ENCODE peak calls at places on chromosome 16, in seven cellular contexts. T is lung; Y is kidney; S is BE2C; W is fibroblast of lung; B is thoracic aorta; D is CD8-positive, alpha-beta memory T cell. M is an unnamed sample. For H3K36me3 and H3K9me3, the result is how much of the 10 kb centered on the place peaks cover.

GRCh38 chr16:70805380-70805779 is 4.4 kb upstream of the VAC14 start:
- DNase-seq in T (no peak), W (no peak), D (no peak), S (no peak), B (no peak), Y (no peak), M (no peak)

GRCh38 chr16:66489385-66489784 is 60.5 kb downstream of the TK2 start:
- DNase-seq in B (no peak), Y (no peak), W (no peak), D (no peak), T (no peak), S (no peak), M (no peak)

GRCh38 chr16:66386629-66387622 is 20.4 kb downstream of the CDH5 start:
- DNase-seq in B (no peak), S (peak), D (no peak), T (no peak), Y (no peak), W (no peak), M (no peak)

GRCh38 chr16:79272141-79272577 is 328.4 kb downstream of the MAF start:
- DNase-seq in T (no peak), W (no peak), Y (no peak), S (no peak), B (no peak), D (peak), M (no peak)

GRCh38 chr16:82639666-82640336 is 13.0 kb downstream of the CDH13 start:
- DNase-seq in T (peak), D (peak), Y (no peak), W (peak), S (peak), B (no peak), M (peak)

GRCh38 chr16:2468142-2468724 is 2.9 kb upstream of the NTN3 start:
- DNase-seq in T (no peak), D (no peak), S (peak), Y (peak), B (no peak), W (no peak), M (peak)

GRCh38 chr16:14003119-14003570 is 68.0 kb upstream of the MRTFB start:
- DNase-seq in W (peak), B (peak), S (peak), T (peak), D (no peak), Y (peak), M (peak)

GRCh38 chr16:674968-675883 is at the start of gene RHBDL1:
- DNase-seq in S (peak), Y (no peak), T (no peak), B (no peak), D (no peak), W (peak), M (no peak)

GRCh38 chr16:67040906-67041305 is 12.0 kb downstream of the CBFB start:
- DNase-seq in Y (no peak), S (no peak), D (no peak), B (no peak), T (no peak), W (peak), M (peak)

GRCh38 chr16:85422374-85423185 is 190.5 kb upstream of the GSE1 start:
- DNase-seq in B (no peak), S (peak), W (no peak), T (peak), D (no peak), Y (peak), M (no peak)

GRCh38 chr16:72189865-72190371 is 18.0 kb upstream of the PMFBP1 start:
- DNase-seq in Y (no peak), S (peak), D (no peak), B (no peak), W (peak), T (no peak), M (peak)

GRCh38 chr16:56911771-56912541 is 20.0 kb upstream of the HERPUD1 start:
- DNase-seq in W (no peak), D (no peak), B (no peak), S (no peak), T (peak), Y (no peak), M (peak)

GRCh38 chr16:4179020-4179419 is 62.8 kb upstream of the ADCY9 start:
- DNase-seq in S (no peak), B (no peak), D (no peak), T (peak), W (peak), Y (no peak), M (peak)

GRCh38 chr16:87457724-87458423 is 35.0 kb downstream of the ZCCHC14 start:
- DNase-seq in Y (no peak), B (no peak), T (no peak), S (no peak), D (no peak), W (peak), M (peak)

GRCh38 chr16:49921791-49922456 is 66.0 kb upstream of the ZNF423 start:
- DNase-seq in T (peak), S (peak), Y (no peak), B (no peak), W (peak), D (no peak), M (peak)

GRCh38 chr16:27429981-27430441 is 28.0 kb downstream of the IL21R start:
- DNase-seq in D (no peak), T (peak), S (no peak), Y (peak), B (no peak), W (no peak), M (no peak)

GRCh38 chr16:24507959-24508358 is 31.4 kb upstream of the RBBP6 start:
- DNase-seq in W (no peak), S (no peak), Y (no peak), T (no peak), D (no peak), B (no peak), M (no peak)

GRCh38 chr16:49779979-49780378 is 75.9 kb downstream of the ZNF423 start:
- DNase-seq in B (no peak), D (no peak), S (no peak), T (no peak), Y (no peak), W (no peak), M (no peak)

GRCh38 chr16:30633526-30633925 is 17.2 kb upstream of the PRR14 start:
- DNase-seq in W (no peak), S (no peak), B (no peak), D (no peak), Y (no peak), T (no peak), M (no peak)

GRCh38 chr16:30623558-30624283 is 13.5 kb upstream of the ZNF689 start:
- DNase-seq in B (no peak), S (no peak), Y (no peak), T (no peak), W (no peak), D (no peak), M (no peak)

GRCh38 chr16:30626230-30626629 is 16.0 kb upstream of the ZNF689 start:
- DNase-seq in Y (no peak), D (no peak), W (no peak), B (no peak), T (no peak), S (no peak), M (no peak)

GRCh38 chr16:30628628-30629342 is 18.6 kb upstream of the ZNF689 start:
- DNase-seq in W (peak), B (peak), Y (peak), D (peak), S (peak), T (peak), M (peak)
- H3K4me3 ChIP-seq in W (no peak), B (peak), Y (peak), D (peak), S (no peak), T (no peak), M (no peak)

GRCh38 chr16:89283449-89283848 is 65.9 kb downstream of the ZNF778 start:
- DNase-seq in S (no peak), W (no peak), T (no peak), Y (no peak), D (no peak), B (no peak), M (no peak)
- H3K36me3 ChIP-seq in S (half or more), W (under half), T (half or more), Y (under half), D (half or more), B (half or more), M (under half)

DNA sequence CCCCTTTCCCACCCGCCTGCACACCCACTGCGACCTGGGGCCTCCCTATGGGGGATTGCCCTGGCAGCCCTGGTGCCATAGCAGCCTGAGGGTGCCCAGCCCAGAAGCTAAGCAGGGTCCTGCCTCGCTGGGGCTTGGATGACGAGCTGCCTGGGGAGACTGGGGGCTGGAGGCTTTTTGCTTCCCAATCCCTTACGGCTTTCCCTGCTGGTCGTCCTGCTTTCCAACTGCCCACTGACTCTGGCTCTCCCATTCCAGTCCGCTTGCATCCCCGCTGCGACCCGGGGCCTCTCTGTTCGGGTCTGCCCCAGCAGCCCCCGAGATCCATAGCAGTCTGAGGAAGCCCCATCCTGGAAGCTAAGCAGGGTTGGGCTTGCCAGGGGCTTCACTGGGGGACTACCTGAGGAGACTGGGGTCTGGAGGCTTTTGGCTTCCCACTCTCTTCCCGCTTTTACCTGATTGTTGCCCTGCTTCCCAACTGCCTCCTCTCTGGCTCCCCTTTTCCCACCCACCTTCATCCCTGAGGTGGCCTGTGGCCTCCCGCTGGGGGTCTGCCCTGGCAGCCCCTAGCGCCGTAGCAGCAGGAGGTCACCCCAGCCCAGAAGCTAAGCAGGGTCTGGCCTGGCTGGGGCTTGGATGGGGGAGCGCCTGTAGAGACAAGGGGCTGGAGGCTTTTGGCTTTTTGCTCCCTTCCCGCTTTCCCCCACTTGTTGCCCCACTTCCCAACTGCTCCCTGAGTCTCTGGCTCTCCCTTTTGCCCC is 2292.8 kb downstream of the TP53TG3F start:
- DNase-seq in S (no peak), T (peak), B (no peak), D (no peak), W (no peak), Y (peak), M (no peak)
- H3K9me3 ChIP-seq in S (under half), T (half or more), B (under half), D (under half), W (under half), Y (under half), M (under half)

DNA sequence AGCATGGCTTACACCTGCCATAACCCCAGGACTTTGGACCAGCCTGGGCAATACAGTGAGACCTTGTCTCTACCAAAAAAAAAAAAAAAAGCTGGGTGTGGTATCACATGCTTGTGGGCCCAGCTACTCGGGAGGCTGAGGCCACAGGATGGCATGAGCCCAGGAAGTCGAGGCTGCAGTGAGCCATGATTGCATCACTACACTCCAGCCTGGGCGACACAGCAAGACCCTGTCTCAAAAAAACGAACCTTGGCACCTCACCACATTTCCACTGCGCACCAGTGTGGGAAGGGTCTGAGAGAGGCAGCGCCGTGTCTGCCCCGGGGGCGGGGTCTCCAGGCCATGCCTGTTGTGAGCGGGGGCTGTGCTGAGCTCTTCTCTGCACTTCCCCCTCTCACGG is 6.3 kb downstream of the ACSF3 start:
- DNase-seq in W (peak), T (no peak), D (peak), S (no peak), Y (no peak), B (no peak), M (no peak)
- H3K4me3 ChIP-seq in W (no peak), T (no peak), D (no peak), S (no peak), Y (no peak), B (no peak), M (no peak)

GRCh38 chr16:8904018-8904430 is 21.9 kb downstream of the LITAFD start:
- DNase-seq in D (no peak), Y (no peak), T (no peak), S (no peak), B (no peak), W (no peak), M (no peak)
- H3K36me3 ChIP-seq in D (half or more), Y (half or more), T (under half), S (half or more), B (half or more), W (under half), M (half or more)